ENCODE peak calls at places on chromosomes 6 and 20, in eight cellular contexts. L is SK-N-SH, G is brain microvascular endothelial cell, V is kidney, H is foreskin fibroblast, R is ovary, Z is choroid plexus epithelial cell, T is AG04449. Y is an unnamed sample.

GRCh38 chr20:37901280-37901666 is 1.7 kb upstream of the VSTM2L start:
- DNase-seq in L (no peak), G (no peak), V (no peak), H (no peak), R (no peak), Z (peak; percentile 39), T (no peak), Y (no peak)

GRCh38 chr20:34115232-34115631 is 3.2 kb upstream of the EIF2S2 start:
- DNase-seq in L (no peak), G (no peak), V (no peak), H (no peak), R (no peak), Z (no peak), T (no peak), Y (no peak)

GRCh38 chr6:130046711-130047439 is 28.5 kb downstream of the L3MBTL3 start:
- DNase-seq in L (no peak), G (peak; percentile 7), V (no peak), H (peak; percentile 34), R (no peak), Z (peak; percentile 80), T (no peak), Y (peak; percentile 9)

GRCh38 chr20:24630486-24631172 is 161.2 kb downstream of the SYNDIG1 start:
- DNase-seq in L (no peak), G (no peak), V (no peak), H (no peak), R (no peak), Z (no peak), T (no peak), Y (no peak)

GRCh38 chr6:91082311-91082803 is 495.5 kb upstream of the MAP3K7 start:
- DNase-seq in L (no peak), G (peak; percentile 53), V (no peak), H (no peak), R (peak; percentile 31), Z (peak; percentile 78), T (peak; percentile 3), Y (no peak)

GRCh38 chr6:148611213-148611612 is 135.6 kb upstream of the UST start:
- DNase-seq in L (no peak), G (no peak), V (no peak), H (peak; percentile 82), R (no peak), Z (no peak), T (peak; percentile 17), Y (peak; percentile 92)

GRCh38 chr20:24692429-24693190 is 223.2 kb downstream of the SYNDIG1 start:
- DNase-seq in L (peak; percentile 1), G (no peak), V (peak; percentile 39), H (no peak), R (no peak), Z (no peak), T (no peak), Y (no peak)

GRCh38 chr20:53804920-53805894 is 211.6 kb upstream of the ZNF217 start:
- DNase-seq in L (no peak), G (no peak), V (no peak), H (no peak), R (no peak), Z (no peak), T (no peak), Y (no peak)

GRCh38 chr20:37327748-37328147 is 18.2 kb upstream of the SRC start:
- DNase-seq in L (no peak), G (no peak), V (no peak), H (peak; percentile 81), R (peak; percentile 85), Z (no peak), T (peak; percentile 24), Y (peak; percentile 95)

GRCh38 chr20:50003253-50003656 is 20.5 kb downstream of the SNAI1 start:
- DNase-seq in L (no peak), G (peak; percentile 85), V (no peak), H (peak; percentile 84), R (no peak), Z (peak; percentile 96), T (peak; percentile 77), Y (peak; percentile 97)

GRCh38 chr6:69005194-69005593 is 370.1 kb downstream of the ADGRB3 start:
- DNase-seq in L (no peak), G (peak; percentile 24), V (no peak), H (no peak), R (no peak), Z (peak; percentile 31), T (no peak), Y (peak; percentile 40)

GRCh38 chr20:19659468-19659867 is 98.6 kb upstream of the RIN2 start:
- DNase-seq in L (no peak), G (no peak), V (no peak), H (no peak), R (no peak), Z (no peak), T (no peak), Y (no peak)

DNA sequence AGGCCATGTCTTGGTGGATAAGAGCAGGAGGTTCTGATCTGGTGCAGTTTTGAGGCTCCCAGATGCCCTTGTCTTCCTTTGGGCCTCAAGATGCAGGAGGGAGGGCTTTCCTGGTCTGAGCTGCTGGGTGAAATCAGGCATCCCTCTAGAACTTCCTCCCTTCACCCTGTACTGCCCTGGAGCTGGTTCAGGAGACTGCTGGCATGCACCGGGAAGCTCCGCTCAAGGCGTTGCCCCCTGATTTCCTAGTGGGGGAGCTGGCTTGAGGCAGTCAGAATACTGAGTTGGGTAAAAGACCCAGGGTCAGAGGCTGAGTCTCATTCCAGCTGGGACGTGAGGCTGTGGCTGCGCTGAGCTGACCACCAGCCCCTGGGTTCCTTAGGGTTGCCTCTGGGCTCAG is 12.0 kb downstream of the PHACTR3 start:
- DNase-seq in L (no peak), G (no peak), V (no peak), H (no peak), R (no peak), Z (no peak), T (no peak), Y (no peak)
- H3K4me3 ChIP-seq in L (no peak overlapping the region), G (no peak overlapping the region), V (no peak overlapping the region), H (no peak overlapping the region), R (no peak overlapping the region), Z (no peak overlapping the region), T (no peak overlapping the region), Y (no peak overlapping the region)

DNA sequence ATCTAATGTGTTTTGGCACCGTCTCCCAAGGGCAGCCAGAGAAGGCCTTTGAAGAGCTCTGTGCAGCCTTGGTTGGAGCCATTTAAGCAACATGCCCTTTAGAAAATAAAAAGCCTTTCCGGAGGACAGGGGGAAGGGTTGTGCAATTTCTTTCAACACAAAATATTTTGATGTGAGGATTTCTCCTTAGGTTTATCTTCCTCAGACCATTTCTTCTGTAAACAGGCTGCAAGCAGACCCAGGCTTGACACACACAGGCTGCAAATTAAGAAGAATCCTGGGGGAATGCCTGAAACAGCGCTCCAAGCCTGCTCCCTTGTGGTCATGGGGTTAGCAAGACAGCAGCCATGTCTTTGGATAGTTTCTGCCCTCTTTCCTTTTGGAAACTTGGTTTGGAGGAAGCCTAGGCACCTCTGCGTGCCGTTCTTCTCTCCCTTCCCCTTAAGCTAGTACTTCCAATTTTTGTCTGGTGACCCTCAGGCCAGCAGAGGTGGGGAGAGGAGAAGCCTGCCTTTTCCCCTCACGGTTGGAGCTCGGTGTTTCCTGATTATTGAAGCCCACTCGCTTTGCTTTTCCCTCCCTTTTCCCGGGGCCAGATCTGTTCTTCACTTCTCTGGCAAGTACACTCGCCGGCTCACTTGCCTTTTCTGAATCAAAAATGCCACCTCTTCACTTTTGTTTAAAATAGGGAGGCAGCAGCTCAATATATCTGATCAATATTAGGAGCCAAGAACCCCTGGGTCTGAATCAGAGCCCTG is 39.6 kb upstream of the NOX3 start:
- DNase-seq in L (peak; percentile 17), G (peak; percentile 82), V (peak; percentile 82), H (peak; percentile 77), R (peak; percentile 75), Z (peak; percentile 97), T (peak; percentile 83), Y (peak; percentile 91)
- TF ChIP-seq CTCF in L (peak; percentile 37), G (peak; percentile 70), V (peak; percentile 39), H (peak; percentile 64), R (no peak), Z (peak; percentile 78), T (peak; percentile 69), Y (peak; percentile 62)

DNA sequence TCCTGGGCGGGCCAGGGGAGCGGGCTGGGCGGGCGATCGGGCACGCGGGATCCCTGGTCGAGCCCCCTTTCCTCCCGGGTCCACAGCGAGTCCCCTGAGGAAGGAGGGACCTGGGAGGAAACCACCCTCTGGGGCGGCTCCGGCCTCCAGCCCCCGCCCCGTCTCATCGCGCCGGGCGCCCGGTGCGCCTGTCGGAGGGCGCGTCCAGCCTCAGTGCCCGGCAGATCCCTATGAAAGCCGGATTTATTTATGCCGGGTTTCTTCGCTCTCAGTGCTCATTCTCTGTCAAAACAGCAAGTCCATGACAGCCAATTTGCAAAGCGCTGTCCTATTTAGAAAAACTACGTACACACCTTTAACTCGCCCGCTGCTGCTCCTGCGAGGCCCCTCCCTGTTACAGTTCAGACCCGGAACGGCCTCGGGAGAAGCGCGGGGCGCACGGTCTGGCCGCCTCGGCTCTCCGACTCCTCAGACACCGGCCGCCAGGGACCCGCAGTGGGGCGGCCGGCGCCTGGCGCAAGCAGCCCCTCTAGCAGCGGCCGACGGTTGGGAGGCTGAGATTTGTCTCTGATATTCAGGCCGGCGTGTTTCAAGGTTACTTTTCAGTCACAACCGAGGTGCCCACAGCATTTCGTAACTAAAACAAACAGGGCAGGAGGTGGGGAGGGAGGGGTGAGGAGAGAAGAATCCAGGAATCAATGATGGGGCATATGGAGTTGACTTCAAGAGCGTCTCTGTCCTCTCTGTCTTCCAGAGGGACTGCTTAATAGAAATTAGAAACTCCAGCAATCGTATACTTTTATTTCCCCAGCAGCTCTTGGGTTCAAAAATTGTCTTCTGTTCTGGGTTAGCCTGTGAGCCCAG is 782 bp upstream of the FOXA2 start:
- DNase-seq in L (no peak), G (no peak), V (no peak), H (no peak), R (no peak), Z (no peak), T (no peak), Y (no peak)
- H3K4me3 ChIP-seq in L (no peak overlapping the region), G (no peak overlapping the region), V (no peak overlapping the region), H (no peak overlapping the region), R (no peak overlapping the region), Z (no peak overlapping the region), T (no peak overlapping the region), Y (no peak overlapping the region)

GRCh38 chr6:2989332-2990178 is 10.1 kb upstream of the NQO2 start:
- DNase-seq in L (peak; percentile 73), G (peak; percentile 97), V (peak; percentile 91), H (peak; percentile 96), R (peak; percentile 76), Z (peak; percentile 99), T (peak; percentile 77), Y (peak; percentile 97)
- TF ChIP-seq CTCF in L (no peak), G (no peak), V (no peak), H (no peak), R (no peak), Z (no peak), T (no peak), Y (no peak)

GRCh38 chr6:15557174-15557573 is 105.7 kb downstream of the DTNBP1 start:
- DNase-seq in L (no peak), G (no peak), V (no peak), H (no peak), R (no peak), Z (no peak), T (no peak), Y (no peak)
- H3K4me3 ChIP-seq in L (no peak overlapping the region), G (no peak overlapping the region), V (no peak overlapping the region), H (no peak overlapping the region), R (no peak overlapping the region), Z (no peak overlapping the region), T (no peak overlapping the region), Y (no peak overlapping the region)

Y was measured in fibroblast of the aortic adventitia.